ENCODE peak calls at places on chromosomes 5 and 9, in four cellular contexts. W, H, K and Z are unnamed samples.

GRCh38 chr5:124745367-124746251 is 830 bp downstream of the ZNF608 start:
- DNase-seq in H (peak), W (peak), K (no peak), Z (no peak)

GRCh38 chr9:119443179-119443578 is 73.9 kb upstream of the BRINP1 start:
- DNase-seq in K (no peak), W (no peak), H (no peak), Z (no peak)

GRCh38 chr9:104923740-104924139 is 4.2 kb downstream of the ABCA1 start:
- DNase-seq in K (no peak), H (peak), W (no peak), Z (no peak)

GRCh38 chr9:4486176-4486575 is 4.1 kb upstream of the SLC1A1 start:
- DNase-seq in H (no peak), W (no peak), K (no peak), Z (no peak)

GRCh38 chr9:3244963-3245653 is 280.7 kb downstream of the RFX3 start:
- DNase-seq in W (peak), H (no peak), K (no peak), Z (no peak)

GRCh38 chr9:136354592-136355085 is 8.9 kb downstream of the DNLZ start:
- DNase-seq in K (peak), W (peak), H (peak), Z (peak)

GRCh38 chr5:72552041-72552557 is 44.9 kb upstream of the ZNF366 start:
- DNase-seq in H (peak), W (peak), K (peak), Z (no peak)

GRCh38 chr5:72478684-72479083 is 28.5 kb downstream of the ZNF366 start:
- DNase-seq in H (no peak), W (peak), K (no peak), Z (no peak)

GRCh38 chr5:133041910-133042309 is 9.9 kb upstream of the HSPA4 start:
- DNase-seq in K (peak), H (no peak), W (peak), Z (no peak)

GRCh38 chr5:51632794-51633193 is 249.5 kb downstream of the ISL1 start:
- DNase-seq in W (no peak), H (no peak), K (no peak), Z (no peak)